ENCODE peak calls at places on chromosomes 13 and 19, in nine cellular contexts. E, M, T, D, I, R, L, Z and F are unnamed samples. For H3K27me3 and H3K4me1, the result is how much of the 10 kb centered on the place peaks cover.

GRCh38 chr19:50171752-50172151 is 8.7 kb upstream of the IZUMO2 start:
- DNase-seq in M (no peak), D (no peak), T (no peak), Z (no peak), E (no peak), I (no peak), L (no peak), R (no peak), F (no peak)

GRCh38 chr13:109584844-109585361 is 201.5 kb downstream of the IRS2 start:
- DNase-seq in I (no peak), Z (no peak), M (no peak), D (no peak), L (no peak), R (no peak), T (no peak), E (no peak), F (no peak)

GRCh38 chr13:26483546-26483945 is 73.9 kb upstream of the WASF3 start:
- DNase-seq in T (no peak), M (no peak), I (no peak), D (no peak), L (no peak), E (no peak), R (no peak), Z (no peak), F (no peak)

GRCh38 chr19:18389736-18390074 is 3.7 kb downstream of the GDF15 start:
- DNase-seq in E (no peak), M (no peak), D (no peak), T (no peak), L (no peak), R (no peak), Z (no peak), I (no peak), F (no peak)

GRCh38 chr19:49938662-49939061 is 9.4 kb upstream of the NUP62 start:
- DNase-seq in M (no peak), T (no peak), E (no peak), D (no peak), L (no peak), R (no peak), Z (no peak), I (no peak), F (no peak)

GRCh38 chr19:50344661-50345318 is 15.6 kb upstream of the KCNC3 start:
- DNase-seq in T (no peak), R (no peak), L (no peak), M (no peak), D (no peak), E (no peak), I (no peak), Z (no peak), F (no peak)

GRCh38 chr19:50203281-50204080 is at the start of gene MYH14:
- DNase-seq in Z (peak), M (peak), E (no peak), R (peak), I (peak), L (peak), D (peak), T (peak), F (peak)

GRCh38 chr19:1470864-1471513 is 8.0 kb downstream of the C19orf25 start:
- DNase-seq in E (no peak), D (peak), M (peak), R (no peak), T (no peak), I (no peak), L (no peak), Z (peak), F (peak)

GRCh38 chr13:91347996-91348905 is 764 bp downstream of the MIR17HG start:
- DNase-seq in E (peak), I (peak), M (peak), R (peak), T (no peak), L (peak), D (no peak), Z (peak), F (peak)

GRCh38 chr19:47779524-47780214 is 1.2 kb downstream of the SELENOW start:
- DNase-seq in M (no peak), L (no peak), Z (peak), E (no peak), D (no peak), R (peak), I (no peak), T (peak), F (peak)

GRCh38 chr19:47778954-47779351 is 450 bp downstream of the SELENOW start:
- DNase-seq in L (peak), I (peak), T (no peak), R (no peak), D (no peak), E (peak), M (no peak), Z (peak), F (peak)

GRCh38 chr19:47778089-47778953 is at the start of gene SELENOW:
- DNase-seq in Z (peak), M (peak), R (peak), L (peak), D (peak), T (no peak), E (peak), I (peak), F (peak)

GRCh38 chr19:47781590-47782318 is 3.3 kb downstream of the SELENOW start:
- DNase-seq in L (no peak), T (no peak), I (peak), R (peak), M (no peak), D (no peak), E (no peak), Z (peak), F (no peak)

GRCh38 chr19:47780215-47780551 is 1.7 kb downstream of the SELENOW start:
- DNase-seq in R (no peak), I (no peak), E (no peak), L (no peak), Z (no peak), D (no peak), T (no peak), M (no peak), F (no peak)
- H3K27ac ChIP-seq in R (peak), I (peak), E (no peak), L (no peak), Z (peak), D (peak), T (peak), M (no peak), F (peak)

GRCh38 chr19:29528946-29529645 is 3.3 kb downstream of the VSTM2B start:
- DNase-seq in D (peak), E (peak), I (no peak), M (peak), R (no peak), T (no peak), Z (no peak), L (no peak), F (peak)

GRCh38 chr19:29525901-29526729 is at the start of gene VSTM2B:
- DNase-seq in E (no peak), I (no peak), R (no peak), L (no peak), T (no peak), Z (no peak), D (peak), M (peak), F (peak)

GRCh38 chr19:29528350-29528945 is 2.7 kb downstream of the VSTM2B start:
- DNase-seq in L (peak), I (no peak), M (peak), T (no peak), E (peak), Z (peak), R (peak), D (peak), F (peak)

GRCh38 chr19:29526730-29527499 is 1.1 kb downstream of the VSTM2B start:
- DNase-seq in T (no peak), Z (no peak), I (no peak), R (no peak), D (peak), M (peak), E (peak), L (no peak), F (peak)

DNA sequence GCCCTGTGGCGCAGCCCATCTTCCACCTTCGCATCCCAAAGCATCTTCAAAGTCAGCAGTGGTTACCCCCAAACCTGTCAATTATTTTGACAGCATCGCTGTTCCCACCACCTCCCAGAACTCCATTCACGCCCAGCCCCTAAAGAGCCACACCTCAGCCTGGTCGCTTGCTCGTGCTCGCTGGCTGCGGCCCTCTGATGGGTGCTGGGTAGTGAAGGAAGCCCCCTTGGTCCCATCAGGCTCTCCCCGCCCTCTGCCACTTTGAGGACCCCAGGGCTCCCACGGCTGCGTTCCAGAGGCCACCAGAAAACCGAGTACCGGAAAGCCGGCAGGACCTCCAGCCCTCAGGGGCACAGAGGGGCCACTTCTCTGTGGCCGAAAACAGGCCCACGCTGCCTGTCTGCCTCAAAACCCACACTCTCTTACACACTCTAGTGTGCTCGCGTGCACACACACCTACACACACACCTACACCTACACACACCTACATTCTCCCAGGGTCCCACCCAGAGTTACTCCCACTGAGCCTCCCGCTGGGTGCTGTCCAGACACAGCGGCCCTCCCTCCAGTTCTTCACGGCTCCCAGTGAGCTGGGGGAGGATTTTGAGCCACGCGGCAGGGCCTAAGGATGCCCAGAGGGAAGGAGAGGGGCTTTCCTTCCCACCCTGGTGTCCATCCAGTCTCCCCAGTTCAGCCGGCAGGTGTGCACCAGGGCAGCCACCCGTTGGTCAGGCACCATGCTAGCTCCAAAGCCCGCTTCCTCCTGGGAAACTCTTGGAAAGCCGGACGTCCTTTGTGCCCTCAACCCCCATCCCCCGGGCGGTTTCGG is 1.9 kb downstream of the VSTM2B start:
- DNase-seq in I (no peak), L (no peak), D (peak), E (no peak), T (no peak), R (no peak), Z (no peak), M (no peak), F (no peak)
- H3K27me3 ChIP-seq in I (half or more), L (under half), D (half or more), E (half or more), T (under half), R (half or more), Z (under half), M (half or more), F (half or more)

GRCh38 chr19:48632692-48633147 is 4.5 kb downstream of the DBP start:
- DNase-seq in T (no peak), R (no peak), D (no peak), Z (no peak), L (no peak), E (peak), M (no peak), I (no peak), F (no peak)
- H3K4me1 ChIP-seq in T (half or more), R (under half), D (under half), Z (under half), L (under half), E (under half), M (under half), I (under half), F (under half)

GRCh38 chr13:98335721-98336120 is 158.7 kb upstream of the RNF113B start:
- DNase-seq in D (no peak), E (no peak), I (no peak), L (no peak), Z (no peak), T (no peak), M (no peak), R (no peak), F (no peak)
- H3K27ac ChIP-seq in D (no peak), E (no peak), I (no peak), L (no peak), Z (no peak), T (no peak), M (no peak), R (no peak), F (no peak)